ENCODE peak calls at places on chromosomes 7 and 10, in nine cellular contexts. Z is Peyer's patch, K is right atrium auricular region, N is Caco-2, U is heart right ventricle, M is neural progenitor cell, B is IMR-90, S is left ventricle myocardium inferior, Q is lung. J is an unnamed sample. For H3K27me3 and H3K9me3, the result is how much of the 10 kb centered on the place peaks cover.

GRCh38 chr7:157125376-157126223 is 13.1 kb upstream of the UBE3C start:
- DNase-seq in Z (no peak), K (no peak), N (no peak), U (no peak), M (no peak), B (no peak), S (no peak), Q (no peak), J (no peak)

GRCh38 chr7:32093415-32094408 is 23.5 kb upstream of the PDE1C start:
- DNase-seq in Z (no peak), K (peak), N (no peak), U (peak), M (no peak), B (peak), S (peak), Q (peak), J (peak)

GRCh38 chr10:24209946-24210491 is 1.1 kb downstream of the KIAA1217 start:
- DNase-seq in Z (no peak), K (no peak), N (peak), U (peak), M (no peak), B (peak), S (no peak), Q (no peak), J (peak)

GRCh38 chr10:70578371-70578947 is 24.1 kb downstream of the PRF1 start:
- DNase-seq in Z (peak), K (no peak), N (no peak), U (no peak), M (no peak), B (peak), S (no peak), Q (no peak), J (peak)

GRCh38 chr7:145624618-145625017 is 492.0 kb upstream of the CNTNAP2 start:
- DNase-seq in Z (no peak), K (no peak), N (no peak), U (no peak), M (no peak), B (no peak), S (no peak), Q (no peak), J (no peak)

GRCh38 chr10:12299222-12299973 is 49.9 kb upstream of the CAMK1D start:
- DNase-seq in Z (no peak), K (no peak), N (no peak), U (no peak), M (no peak), B (no peak), S (no peak), Q (peak), J (no peak)

GRCh38 chr10:127024655-127025054 is 119.4 kb downstream of the DOCK1 start:
- DNase-seq in Z (peak), K (no peak), N (no peak), U (no peak), M (no peak), B (peak), S (no peak), Q (no peak), J (no peak)

GRCh38 chr7:99001482-99002145 is 123.3 kb downstream of the TRRAP start:
- DNase-seq in Z (no peak), K (no peak), N (no peak), U (no peak), M (no peak), B (no peak), S (no peak), Q (no peak), J (no peak)

GRCh38 chr7:142094861-142095260 is 16.7 kb upstream of the MGAM2 start:
- DNase-seq in Z (no peak), K (no peak), N (no peak), U (no peak), M (no peak), B (no peak), S (no peak), Q (no peak), J (no peak)

GRCh38 chr7:139883814-139884213 is 54.8 kb downstream of the TBXAS1 start:
- DNase-seq in Z (no peak), K (no peak), N (no peak), U (no peak), M (no peak), B (no peak), S (no peak), Q (no peak), J (no peak)

GRCh38 chr10:102782698-102783540 is 39.2 kb downstream of the WBP1L start:
- DNase-seq in Z (peak), K (peak), N (no peak), U (peak), M (no peak), B (peak), S (peak), Q (peak), J (peak)

GRCh38 chr10:79403441-79404230 is 41.8 kb downstream of the ZCCHC24 start:
- DNase-seq in Z (no peak), K (no peak), N (no peak), U (peak), M (peak), B (no peak), S (peak), Q (no peak), J (peak)

GRCh38 chr10:124649209-124649608 is 95.0 kb downstream of the FAM53B start:
- DNase-seq in Z (no peak), K (no peak), N (no peak), U (peak), M (no peak), B (no peak), S (peak), Q (peak), J (no peak)

GRCh38 chr7:117769085-117769484 is 104.2 kb downstream of the CTTNBP2 start:
- DNase-seq in Z (no peak), K (no peak), N (no peak), U (no peak), M (no peak), B (no peak), S (no peak), Q (no peak), J (no peak)

GRCh38 chr10:27745719-27746363 is at the start of gene MKX:
- DNase-seq in Z (peak), K (no peak), N (no peak), U (no peak), M (peak), B (peak), S (peak), Q (peak), J (peak)

GRCh38 chr10:88944813-88945212 is 7.8 kb downstream of the ACTA2 start:
- DNase-seq in Z (no peak), K (no peak), N (no peak), U (no peak), M (no peak), B (no peak), S (no peak), Q (no peak), J (no peak)

GRCh38 chr7:135434047-135434446 is 75.9 kb downstream of the CNOT4 start:
- DNase-seq in Z (no peak), K (no peak), N (no peak), U (no peak), M (no peak), B (no peak), S (no peak), Q (no peak), J (no peak)

GRCh38 chr7:143299840-143300239 is 11.7 kb downstream of the CASP2 start:
- DNase-seq in Z (peak), K (no peak), N (peak), U (peak), M (peak), B (no peak), S (no peak), Q (no peak), J (peak)

GRCh38 chr10:105139363-105139762 is 498.3 kb downstream of the SORCS3 start:
- DNase-seq in Z (no peak), K (no peak), N (no peak), U (no peak), M (no peak), B (no peak), S (peak), Q (no peak), J (no peak)

GRCh38 chr7:66013938-66014337 is 31.9 kb upstream of the GUSB start:
- DNase-seq in Z (peak), K (no peak), N (peak), U (peak), M (peak), B (peak), S (peak), Q (peak), J (peak)

GRCh38 chr7:17318146-17318545 is 19.7 kb downstream of the AHR start:
- DNase-seq in Z (no peak), K (no peak), N (no peak), U (no peak), M (no peak), B (peak), S (no peak), Q (no peak), J (peak)

GRCh38 chr10:115992554-115992953 is 280.5 kb downstream of the GFRA1 start:
- DNase-seq in Z (no peak), K (no peak), N (no peak), U (no peak), M (no peak), B (no peak), S (no peak), Q (no peak), J (no peak)

GRCh38 chr7:78151229-78151628 is 352.7 kb downstream of the PHTF2 start:
- DNase-seq in Z (no peak), K (no peak), N (no peak), U (no peak), M (no peak), B (peak), S (no peak), Q (no peak), J (no peak)

GRCh38 chr7:117672433-117672832 is 192.6 kb downstream of the CFTR start:
- DNase-seq in Z (no peak), K (no peak), N (peak), U (no peak), M (no peak), B (no peak), S (no peak), Q (no peak), J (no peak)

GRCh38 chr7:121797283-121798037 is 75.5 kb upstream of the PTPRZ1 start:
- DNase-seq in Z (no peak), K (no peak), N (no peak), U (no peak), M (peak), B (no peak), S (no peak), Q (no peak), J (no peak)

GRCh38 chr7:68888971-68889385 is 709.3 kb upstream of the AUTS2 start:
- DNase-seq in Z (no peak), K (no peak), N (no peak), U (no peak), M (no peak), B (no peak), S (no peak), Q (no peak), J (peak)

GRCh38 chr7:1883031-1883761 is 213.1 kb downstream of the ELFN1 start:
- DNase-seq in Z (no peak), K (no peak), N (no peak), U (no peak), M (peak), B (peak), S (no peak), Q (no peak), J (peak)

GRCh38 chr10:27779462-27779861 is 33.8 kb upstream of the MKX start:
- DNase-seq in Z (no peak), K (no peak), N (no peak), U (no peak), M (no peak), B (peak), S (no peak), Q (no peak), J (no peak)

GRCh38 chr7:121081327-121081936 is 92.9 kb downstream of the CPED1 start:
- DNase-seq in Z (no peak), K (no peak), N (peak), U (no peak), M (peak), B (peak), S (no peak), Q (no peak), J (peak)

GRCh38 chr7:70051726-70052125 is 453.5 kb downstream of the AUTS2 start:
- DNase-seq in Z (no peak), K (no peak), N (no peak), U (no peak), M (no peak), B (no peak), S (no peak), Q (no peak), J (no peak)

GRCh38 chr10:84084342-84084741 is 55.0 kb upstream of the GHITM start:
- DNase-seq in Z (no peak), K (no peak), N (no peak), U (no peak), M (no peak), B (no peak), S (no peak), Q (no peak), J (peak)

GRCh38 chr10:3783721-3784432 is 1.1 kb downstream of the KLF6 start:
- DNase-seq in Z (peak), K (no peak), N (peak), U (peak), M (peak), B (peak), S (peak), Q (peak), J (peak)

GRCh38 chr10:60186315-60187071 is 203.2 kb downstream of the ANK3 start:
- DNase-seq in Z (no peak), K (peak), N (no peak), U (peak), M (no peak), B (peak), S (peak), Q (peak), J (no peak)

DNA sequence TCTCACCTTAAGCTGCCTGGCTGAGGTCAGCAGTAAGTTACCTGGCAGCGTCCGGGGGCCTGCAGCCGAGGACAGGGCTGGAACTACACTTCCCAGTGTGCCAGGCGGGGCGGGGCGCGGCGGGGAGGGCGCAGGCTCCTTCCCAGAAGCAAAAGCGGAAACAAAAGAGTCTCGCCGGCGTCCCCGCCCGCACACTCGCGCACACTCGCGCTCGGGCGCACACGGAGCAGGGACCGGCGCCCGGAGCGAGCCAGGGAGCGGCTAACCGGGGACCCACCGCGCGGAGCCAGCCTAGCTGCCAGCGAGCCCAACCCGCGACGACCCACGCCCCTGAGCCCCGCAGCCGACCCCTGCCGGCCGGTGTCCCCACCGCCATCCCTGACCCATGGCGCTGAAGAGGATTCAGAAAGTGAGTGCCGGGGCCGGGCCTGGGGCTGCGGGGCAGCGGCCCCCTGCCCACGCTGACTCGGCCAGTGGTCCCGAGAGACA is at the start of gene UBE2D1:
- DNase-seq in Z (peak), K (peak), N (peak), U (peak), M (peak), B (peak), S (peak), Q (peak), J (peak)
- TF ChIP-seq CTCF in Z (no peak), K (peak), N (peak), U (no peak), M (peak), B (peak), S (peak), Q (no peak), J (peak)

GRCh38 chr10:99520040-99520803 is 12.5 kb upstream of the NKX2-3 start:
- DNase-seq in Z (no peak), K (no peak), N (peak), U (no peak), M (peak), B (no peak), S (no peak), Q (no peak), J (no peak)

GRCh38 chr10:99522078-99522479 is 10.7 kb upstream of the NKX2-3 start:
- DNase-seq in Z (no peak), K (no peak), N (no peak), U (no peak), M (peak), B (no peak), S (no peak), Q (no peak), J (no peak)

GRCh38 chr10:99521474-99522077 is 11.2 kb upstream of the NKX2-3 start:
- DNase-seq in Z (no peak), K (no peak), N (peak), U (no peak), M (peak), B (no peak), S (no peak), Q (no peak), J (no peak)

GRCh38 chr10:99519690-99520039 is 13.1 kb upstream of the NKX2-3 start:
- DNase-seq in Z (no peak), K (no peak), N (no peak), U (no peak), M (no peak), B (no peak), S (no peak), Q (no peak), J (no peak)

DNA sequence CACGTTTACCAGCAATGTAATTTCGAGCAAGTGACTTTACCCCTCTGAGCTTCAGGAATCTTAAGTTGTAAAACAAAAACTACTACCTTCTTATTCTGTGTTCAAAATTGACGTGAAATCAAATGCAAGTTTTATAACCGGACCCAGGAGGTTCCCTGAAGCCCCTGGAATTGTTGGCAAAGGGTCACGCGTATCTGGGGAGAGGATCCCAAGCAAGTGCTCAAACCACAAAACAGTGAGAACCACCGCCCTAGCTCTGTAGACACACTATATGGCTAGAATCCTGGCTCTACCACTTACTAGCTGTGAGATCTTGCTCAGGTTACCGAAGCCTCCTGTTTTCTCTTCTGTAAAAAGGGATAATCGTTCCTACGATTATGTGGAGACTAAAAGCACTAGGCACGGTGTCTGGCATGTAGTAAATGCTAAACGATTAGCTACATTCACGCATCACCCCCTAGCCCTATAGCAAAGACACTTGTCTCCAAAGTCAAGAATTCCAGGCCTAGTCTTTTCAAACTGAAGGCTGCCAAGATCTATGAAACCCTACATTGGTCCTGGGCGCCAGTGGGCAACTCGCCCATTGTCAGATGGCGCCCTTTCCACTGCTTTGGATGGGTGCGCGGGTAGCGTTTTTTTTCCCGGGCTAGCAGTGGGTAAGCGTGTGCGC is 11.8 kb upstream of the NKX2-3 start:
- DNase-seq in Z (no peak), K (no peak), N (no peak), U (no peak), M (no peak), B (no peak), S (no peak), Q (no peak), J (no peak)
- H3K27me3 ChIP-seq in Z (under half), K (under half), N (under half), U (half or more), M (half or more), B (half or more), S (half or more), Q (under half), J (half or more)

GRCh38 chr7:94250984-94251383 is 143.7 kb upstream of the COL1A2 start:
- DNase-seq in Z (no peak), K (no peak), N (no peak), U (no peak), M (no peak), B (no peak), S (no peak), Q (no peak), J (no peak)
- H3K9me3 ChIP-seq in Z (under half), K (under half), N (under half), U (under half), M (under half), B (under half), S (under half), Q (under half), J (under half)

GRCh38 chr10:117537904-117538524 is 4.5 kb upstream of the EMX2 start:
- DNase-seq in Z (no peak), K (no peak), N (no peak), U (no peak), M (no peak), B (no peak), S (no peak), Q (no peak), J (no peak)

GRCh38 chr10:117536862-117537435 is 5.6 kb upstream of the EMX2 start:
- DNase-seq in Z (no peak), K (no peak), N (no peak), U (no peak), M (peak), B (no peak), S (no peak), Q (no peak), J (no peak)

GRCh38 chr10:117536359-117536861 is 6.1 kb upstream of the EMX2 start:
- DNase-seq in Z (no peak), K (no peak), N (no peak), U (no peak), M (no peak), B (no peak), S (no peak), Q (no peak), J (no peak)

GRCh38 chr10:117535752-117536358 is 6.7 kb upstream of the EMX2 start:
- DNase-seq in Z (no peak), K (no peak), N (no peak), U (no peak), M (peak), B (no peak), S (no peak), Q (no peak), J (no peak)

DNA sequence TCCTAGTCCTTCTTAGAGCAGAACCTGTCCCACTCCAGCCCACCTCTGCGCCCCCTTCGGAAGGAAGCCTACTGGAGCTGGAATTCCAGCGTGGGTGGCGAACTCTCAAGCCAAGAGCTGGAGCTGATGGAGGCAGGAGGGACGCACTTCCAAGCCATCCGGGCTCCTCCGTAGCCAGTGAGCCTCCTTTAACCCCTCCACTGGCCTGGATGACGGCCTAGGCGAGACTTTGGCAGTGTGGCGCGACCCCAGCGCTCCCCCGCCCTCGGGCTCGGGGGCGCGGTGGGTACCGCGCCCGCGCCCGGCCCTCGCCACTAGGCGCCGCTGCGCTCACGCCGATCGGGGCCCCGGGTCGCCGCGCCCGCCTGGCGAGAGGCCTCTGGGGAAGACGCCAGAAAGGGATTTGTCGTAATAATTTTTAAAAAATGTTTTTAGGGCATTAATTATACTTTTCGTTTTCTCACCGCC is 5.1 kb upstream of the EMX2 start:
- DNase-seq in Z (no peak), K (no peak), N (peak), U (peak), M (peak), B (no peak), S (no peak), Q (no peak), J (peak)
- TF ChIP-seq CTCF in Z (peak), K (peak), N (no peak), U (peak), M (peak), B (peak), S (peak), Q (peak), J (peak)

GRCh38 chr10:75405201-75406143 is 3.9 kb upstream of the ZNF503 start:
- DNase-seq in Z (peak), K (no peak), N (peak), U (no peak), M (peak), B (no peak), S (no peak), Q (peak), J (no peak)

GRCh38 chr10:75402486-75403143 is 1.1 kb upstream of the ZNF503 start:
- DNase-seq in Z (peak), K (no peak), N (peak), U (peak), M (peak), B (no peak), S (peak), Q (peak), J (no peak)

GRCh38 chr10:75403144-75404022 is 1.8 kb upstream of the ZNF503 start:
- DNase-seq in Z (peak), K (peak), N (peak), U (peak), M (peak), B (no peak), S (peak), Q (peak), J (peak)

GRCh38 chr10:75404335-75405200 is 3.0 kb upstream of the ZNF503 start:
- DNase-seq in Z (peak), K (no peak), N (peak), U (peak), M (peak), B (no peak), S (peak), Q (peak), J (no peak)

GRCh38 chr10:75404023-75404334 is 2.4 kb upstream of the ZNF503 start:
- DNase-seq in Z (no peak), K (no peak), N (no peak), U (no peak), M (no peak), B (no peak), S (no peak), Q (no peak), J (no peak)
- H3K27me3 ChIP-seq in Z (under half), K (under half), N (under half), U (under half), M (half or more), B (under half), S (under half), Q (under half), J (under half)

J was measured in cardiac muscle cell.